ENCODE peak calls at places on chromosomes 11 and 22, in seven cellular contexts. One of them, this sample, is unnamed.
A peak's percentile ranks its signal among the peaks of the same experiment; 100 is the strongest.

GRCh38 chr22:17269607-17270261 is 50.5 kb upstream of the ADA2 start:
- DNase-seq in psoas muscle: no peak
- DNase-seq in HCEC 1CT: no peak
- DNase-seq in kidney tubule cell: no peak
- DNase-seq in substantia nigra: no peak
- DNase-seq in globus pallidus: no peak
- DNase-seq in activated naive CD8-positive, alpha-beta T cell treated with anti-CD3 and anti-CD28 coated beads, Interleukin-2, amount 50 U/mL, for 24 hours: no peak
- DNase-seq in this sample: no peak

GRCh38 chr11:57468276-57468675 is 7.9 kb downstream of the RTN4RL2 start:
- DNase-seq in activated naive CD8-positive, alpha-beta T cell treated with anti-CD3 and anti-CD28 coated beads, Interleukin-2, amount 50 U/mL, for 24 hours: no peak
- DNase-seq in psoas muscle: no peak
- DNase-seq in kidney tubule cell: no peak
- DNase-seq in substantia nigra: no peak
- DNase-seq in globus pallidus: no peak
- DNase-seq in HCEC 1CT: no peak
- DNase-seq in this sample: no peak

GRCh38 chr11:64123102-64123434 is 42.8 kb downstream of the MACROD1 start:
- DNase-seq in HCEC 1CT: no peak
- DNase-seq in substantia nigra: no peak
- DNase-seq in activated naive CD8-positive, alpha-beta T cell treated with anti-CD3 and anti-CD28 coated beads, Interleukin-2, amount 50 U/mL, for 24 hours: no peak
- DNase-seq in globus pallidus: no peak
- DNase-seq in kidney tubule cell: peak; percentile 44
- DNase-seq in psoas muscle: peak; percentile 74
- DNase-seq in this sample: no peak

GRCh38 chr11:57213282-57214086 is 23.6 kb downstream of the APLNR start:
- DNase-seq in substantia nigra: no peak
- DNase-seq in globus pallidus: no peak
- DNase-seq in HCEC 1CT: peak; percentile 10
- DNase-seq in activated naive CD8-positive, alpha-beta T cell treated with anti-CD3 and anti-CD28 coated beads, Interleukin-2, amount 50 U/mL, for 24 hours: no peak
- DNase-seq in kidney tubule cell: no peak
- DNase-seq in psoas muscle: no peak
- DNase-seq in this sample: no peak

GRCh38 chr11:3162410-3163240 is 2.5 kb downstream of the OSBPL5 start:
- DNase-seq in kidney tubule cell: no peak
- DNase-seq in substantia nigra: no peak
- DNase-seq in globus pallidus: peak; percentile 81
- DNase-seq in HCEC 1CT: no peak
- DNase-seq in activated naive CD8-positive, alpha-beta T cell treated with anti-CD3 and anti-CD28 coated beads, Interleukin-2, amount 50 U/mL, for 24 hours: no peak
- DNase-seq in psoas muscle: peak; percentile 12
- DNase-seq in this sample: no peak

GRCh38 chr11:2578006-2578933 is 121.5 kb downstream of the KCNQ1OT1 start:
- DNase-seq in globus pallidus: no peak
- DNase-seq in psoas muscle: peak; percentile 10
- DNase-seq in kidney tubule cell: no peak
- DNase-seq in activated naive CD8-positive, alpha-beta T cell treated with anti-CD3 and anti-CD28 coated beads, Interleukin-2, amount 50 U/mL, for 24 hours: no peak
- DNase-seq in HCEC 1CT: no peak
- DNase-seq in substantia nigra: no peak
- DNase-seq in this sample: no peak

GRCh38 chr11:32043737-32044515 is 46.9 kb upstream of the RCN1 start:
- DNase-seq in activated naive CD8-positive, alpha-beta T cell treated with anti-CD3 and anti-CD28 coated beads, Interleukin-2, amount 50 U/mL, for 24 hours: no peak
- DNase-seq in psoas muscle: no peak
- DNase-seq in kidney tubule cell: no peak
- DNase-seq in globus pallidus: no peak
- DNase-seq in substantia nigra: no peak
- DNase-seq in HCEC 1CT: no peak
- DNase-seq in this sample: no peak

GRCh38 chr11:95232666-95233065 is 1.7 kb upstream of the SESN3 start:
- DNase-seq in kidney tubule cell: no peak
- DNase-seq in substantia nigra: no peak
- DNase-seq in HCEC 1CT: no peak
- DNase-seq in globus pallidus: no peak
- DNase-seq in psoas muscle: no peak
- DNase-seq in activated naive CD8-positive, alpha-beta T cell treated with anti-CD3 and anti-CD28 coated beads, Interleukin-2, amount 50 U/mL, for 24 hours: no peak
- DNase-seq in this sample: no peak

GRCh38 chr11:45455536-45455935 is 169.4 kb upstream of the SYT13 start:
- DNase-seq in HCEC 1CT: no peak
- DNase-seq in globus pallidus: no peak
- DNase-seq in activated naive CD8-positive, alpha-beta T cell treated with anti-CD3 and anti-CD28 coated beads, Interleukin-2, amount 50 U/mL, for 24 hours: no peak
- DNase-seq in kidney tubule cell: no peak
- DNase-seq in psoas muscle: no peak
- DNase-seq in substantia nigra: no peak
- DNase-seq in this sample: no peak

GRCh38 chr11:100777118-100777517 is 90.0 kb downstream of the ARHGAP42 start:
- DNase-seq in kidney tubule cell: peak; percentile 93
- DNase-seq in activated naive CD8-positive, alpha-beta T cell treated with anti-CD3 and anti-CD28 coated beads, Interleukin-2, amount 50 U/mL, for 24 hours: no peak
- DNase-seq in psoas muscle: no peak
- DNase-seq in globus pallidus: no peak
- DNase-seq in HCEC 1CT: no peak
- DNase-seq in substantia nigra: no peak
- DNase-seq in this sample: peak; percentile 82

GRCh38 chr11:86069408-86070086 is 663 bp upstream of the PICALM start:
- DNase-seq in activated naive CD8-positive, alpha-beta T cell treated with anti-CD3 and anti-CD28 coated beads, Interleukin-2, amount 50 U/mL, for 24 hours: no peak
- DNase-seq in psoas muscle: no peak
- DNase-seq in kidney tubule cell: peak; percentile 98
- DNase-seq in HCEC 1CT: peak; percentile 96
- DNase-seq in substantia nigra: no peak
- DNase-seq in globus pallidus: peak; percentile 76
- DNase-seq in this sample: peak; percentile 89

GRCh38 chr22:49671331-49672012 is 156.2 kb downstream of the BRD1 start:
- DNase-seq in globus pallidus: no peak
- DNase-seq in HCEC 1CT: no peak
- DNase-seq in psoas muscle: no peak
- DNase-seq in substantia nigra: no peak
- DNase-seq in activated naive CD8-positive, alpha-beta T cell treated with anti-CD3 and anti-CD28 coated beads, Interleukin-2, amount 50 U/mL, for 24 hours: no peak
- DNase-seq in kidney tubule cell: no peak
- DNase-seq in this sample: no peak